ENCODE peak calls at places on chromosomes 2 and 18, in six cellular contexts. O, K, G, I, U and Y are unnamed samples.

GRCh38 chr2:164839914-164840457 is 1.6 kb downstream of the COBLL1 start:
- DNase-seq in O (no peak), K (no peak), G (no peak), I (no peak), U (peak), Y (no peak)

GRCh38 chr2:26300234-26300641 is 45.7 kb upstream of the SELENOI start:
- DNase-seq in O (no peak), K (no peak), G (peak), I (no peak), U (peak), Y (no peak)

GRCh38 chr2:166831930-166832329 is 56.4 kb upstream of the XIRP2 start:
- DNase-seq in O (no peak), K (no peak), G (no peak), I (no peak), U (peak), Y (no peak)

GRCh38 chr2:201852462-201852861 is 46.1 kb downstream of the CDK15 start:
- DNase-seq in O (no peak), K (no peak), G (no peak), I (no peak), U (peak), Y (no peak)

GRCh38 chr18:50518787-50519520 is 40.9 kb upstream of the MAPK4 start:
- DNase-seq in O (no peak), K (no peak), G (no peak), I (no peak), U (no peak), Y (no peak)

GRCh38 chr2:85073061-85073460 is 60.1 kb upstream of the TCF7L1 start:
- DNase-seq in O (no peak), K (no peak), G (no peak), I (no peak), U (no peak), Y (no peak)

GRCh38 chr2:72361042-72361441 is 213.4 kb upstream of the CYP26B1 start:
- DNase-seq in O (no peak), K (no peak), G (no peak), I (no peak), U (no peak), Y (no peak)

GRCh38 chr18:49648811-49649210 is 87.0 kb downstream of the LIPG start:
- DNase-seq in O (no peak), K (no peak), G (no peak), I (no peak), U (no peak), Y (no peak)

GRCh38 chr2:208224802-208225201 is 30.1 kb downstream of the IDH1 start:
- DNase-seq in O (no peak), K (no peak), G (no peak), I (no peak), U (peak), Y (no peak)

GRCh38 chr2:46831037-46831868 is 84.4 kb downstream of the MCFD2 start:
- DNase-seq in O (peak), K (no peak), G (no peak), I (no peak), U (peak), Y (no peak)

GRCh38 chr18:57440331-57441101 is 5.3 kb downstream of the ONECUT2 start:
- DNase-seq in O (no peak), K (peak), G (no peak), I (no peak), U (no peak), Y (no peak)

GRCh38 chr18:58793361-58793760 is 71.3 kb upstream of the ZNF532 start:
- DNase-seq in O (peak), K (no peak), G (no peak), I (no peak), U (peak), Y (peak)

GRCh38 chr2:24831216-24831615 is 38.0 kb downstream of the CENPO start:
- DNase-seq in O (no peak), K (no peak), G (no peak), I (no peak), U (no peak), Y (no peak)

GRCh38 chr2:160271166-160272086 is 71.4 kb upstream of the ITGB6 start:
- DNase-seq in O (no peak), K (no peak), G (no peak), I (no peak), U (peak), Y (no peak)

GRCh38 chr18:10571537-10571936 is 45.7 kb downstream of the NAPG start:
- DNase-seq in O (no peak), K (no peak), G (no peak), I (no peak), U (no peak), Y (no peak)

GRCh38 chr2:16487686-16488085 is 177.9 kb downstream of the CYRIA start:
- DNase-seq in O (no peak), K (no peak), G (peak), I (no peak), U (peak), Y (peak)

GRCh38 chr2:163719278-163719677 is 16.5 kb downstream of the FIGN start:
- DNase-seq in O (no peak), K (no peak), G (no peak), I (no peak), U (no peak), Y (no peak)

GRCh38 chr2:121955313-121956211 is 200.1 kb downstream of the TSN start:
- DNase-seq in O (no peak), K (no peak), G (peak), I (no peak), U (no peak), Y (no peak)

GRCh38 chr2:139763705-139764104 is 983.5 kb upstream of the NXPH2 start:
- DNase-seq in O (no peak), K (no peak), G (no peak), I (no peak), U (no peak), Y (no peak)

GRCh38 chr2:173077506-173078177 is 2.0 kb downstream of the MAP3K20 start:
- DNase-seq in O (no peak), K (no peak), G (no peak), I (no peak), U (peak), Y (no peak)

GRCh38 chr2:70942900-70943871 is 7.5 kb downstream of the ATP6V1B1 start:
- DNase-seq in O (no peak), K (no peak), G (no peak), I (no peak), U (peak), Y (no peak)

GRCh38 chr2:108994250-108994649 is 5.2 kb upstream of the EDAR start:
- DNase-seq in O (no peak), K (no peak), G (no peak), I (no peak), U (no peak), Y (no peak)

GRCh38 chr2:23563673-23564617 is 179.0 kb downstream of the KLHL29 start:
- DNase-seq in O (peak), K (no peak), G (no peak), I (peak), U (peak), Y (peak)

GRCh38 chr2:177705511-177705910 is 312.9 kb downstream of the AGPS start:
- DNase-seq in O (no peak), K (no peak), G (no peak), I (no peak), U (no peak), Y (no peak)
- TF ChIP-seq CTCF in O (no peak), K (no peak), G (no peak), I (no peak), U (no peak), Y (no peak)

GRCh38 chr2:79275197-79275596 is 115.6 kb upstream of the REG3A start:
- DNase-seq in O (no peak), K (no peak), G (no peak), I (no peak), U (no peak), Y (no peak)
- TF ChIP-seq CTCF in O (no peak), K (no peak), G (peak), I (no peak), U (no peak), Y (no peak)

DNA sequence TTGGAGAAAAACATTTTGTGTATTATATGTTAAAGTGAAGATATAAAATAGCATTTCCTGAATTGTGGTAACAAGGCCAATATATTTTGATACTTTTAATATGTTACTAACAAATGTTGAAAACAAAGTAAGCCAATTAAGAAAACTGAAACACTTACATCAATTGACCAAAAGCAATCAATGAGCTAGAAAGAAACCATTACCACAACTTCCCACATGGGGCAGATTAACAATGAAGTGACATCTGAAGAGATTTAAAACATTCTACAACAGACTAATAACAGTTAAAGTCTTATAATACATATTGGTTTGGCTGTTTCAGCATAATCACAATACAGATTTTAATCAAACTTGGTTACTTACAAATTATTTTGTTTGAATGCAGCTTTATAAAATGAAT is 282.4 kb upstream of the NETO1 start:
- DNase-seq in O (no peak), K (no peak), G (no peak), I (no peak), U (no peak), Y (no peak)
- TF ChIP-seq CTCF in O (peak), K (no peak), G (no peak), I (no peak), U (no peak), Y (no peak)

GRCh38 chr2:99819766-99820165 is 322.6 kb downstream of the AFF3 start:
- DNase-seq in O (no peak), K (no peak), G (peak), I (no peak), U (no peak), Y (no peak)
- TF ChIP-seq CTCF in O (no peak), K (no peak), G (peak), I (no peak), U (peak), Y (no peak)

GRCh38 chr2:437180-437579 is 149.3 kb upstream of the ALKAL2 start:
- DNase-seq in O (no peak), K (no peak), G (no peak), I (no peak), U (no peak), Y (no peak)
- TF ChIP-seq CTCF in O (no peak), K (no peak), G (no peak), I (no peak), U (no peak), Y (no peak)

GRCh38 chr2:119826370-119826961 is 66.7 kb downstream of the PTPN4 start:
- DNase-seq in O (no peak), K (peak), G (peak), I (no peak), U (no peak), Y (no peak)
- TF ChIP-seq CTCF in O (peak), K (peak), G (peak), I (no peak), U (peak), Y (peak)

GRCh38 chr2:10935953-10936942 is 24.5 kb downstream of the KCNF1 start:
- DNase-seq in O (peak), K (no peak), G (no peak), I (no peak), U (peak), Y (peak)
- TF ChIP-seq CTCF in O (no peak), K (no peak), G (no peak), I (no peak), U (peak), Y (no peak)

GRCh38 chr2:222292113-222292737 is 6.6 kb downstream of the PAX3 start:
- DNase-seq in O (no peak), K (no peak), G (no peak), I (no peak), U (no peak), Y (no peak)

GRCh38 chr2:222291485-222291841 is 7.3 kb downstream of the PAX3 start:
- DNase-seq in O (no peak), K (no peak), G (no peak), I (no peak), U (no peak), Y (no peak)

GRCh38 chr2:222290371-222290690 is 8.5 kb downstream of the PAX3 start:
- DNase-seq in O (no peak), K (no peak), G (no peak), I (no peak), U (no peak), Y (no peak)

GRCh38 chr2:222289280-222290250 is 9.2 kb downstream of the PAX3 start:
- DNase-seq in O (no peak), K (no peak), G (no peak), I (no peak), U (no peak), Y (no peak)

GRCh38 chr2:222290691-222291484 is 7.9 kb downstream of the PAX3 start:
- DNase-seq in O (no peak), K (no peak), G (peak), I (no peak), U (peak), Y (no peak)
- TF ChIP-seq CTCF in O (no peak), K (no peak), G (no peak), I (no peak), U (no peak), Y (no peak)

DNA sequence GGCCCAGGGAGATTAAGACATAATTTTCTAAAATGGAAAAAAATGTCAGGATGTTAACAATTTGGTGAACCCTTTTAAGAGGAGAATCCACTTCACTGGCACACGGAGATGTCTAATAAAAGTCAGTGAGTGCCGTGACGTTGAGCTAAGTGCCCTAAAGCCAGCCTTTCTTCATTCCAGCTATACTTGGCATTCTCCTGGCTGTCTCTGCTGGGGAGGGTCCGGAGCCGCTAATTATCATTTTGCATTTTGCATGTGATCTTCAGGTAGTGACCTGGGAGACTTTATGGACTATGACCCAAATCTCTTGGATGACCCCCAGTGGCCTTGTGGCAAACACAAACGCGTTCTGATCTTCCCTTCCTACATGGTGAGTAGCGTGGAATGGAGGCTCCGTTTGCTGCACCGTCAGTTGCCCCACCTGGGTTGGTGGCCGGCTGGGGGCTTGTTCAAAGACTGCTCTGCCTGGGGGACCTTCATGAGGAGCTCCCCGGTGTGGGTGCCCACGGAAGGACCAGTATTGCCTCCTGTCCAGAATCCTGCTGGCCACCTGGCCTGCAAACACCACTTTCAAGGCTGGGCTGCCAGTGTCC is 101.7 kb downstream of the CABLES1 start:
- DNase-seq in O (no peak), K (no peak), G (no peak), I (no peak), U (no peak), Y (no peak)
- TF ChIP-seq CTCF in O (no peak), K (no peak), G (no peak), I (no peak), U (no peak), Y (no peak)

GRCh38 chr18:35707247-35707646 is 125.7 kb downstream of the GALNT1 start:
- DNase-seq in O (no peak), K (no peak), G (no peak), I (no peak), U (peak), Y (no peak)
- TF ChIP-seq CTCF in O (no peak), K (no peak), G (no peak), I (no peak), U (no peak), Y (no peak)